ENCODE peak calls at places on chromosomes 6 and 20, in five cellular contexts. Y is stimulated activated CD8-positive, alpha-beta memory T cell treated with anti-CD3 and anti-CD28 coated beads, Interleukin-15, amount 100 ng/mL, for 1 hour; M is colonic mucosa; P is NCI-H2081; N is activated T-cell treated with anti-CD3 and anti-CD28 coated beads, Interleukin-2, amount 50 U/mL, for 72 hours. W is an unnamed sample.
A peak's percentile ranks its signal among the peaks of the same experiment; 100 is the strongest.

GRCh38 chr20:48329676-48330644 is 497.8 kb downstream of the PREX1 start:
- DNase-seq in M (no peak), Y (no peak), N (no peak), P (no peak), W (no peak)

GRCh38 chr6:117110737-117111136 is 154.6 kb upstream of the VGLL2 start:
- DNase-seq in N (no peak), P (no peak), M (no peak), Y (no peak), W (no peak)

GRCh38 chr20:48682529-48683385 is 145.0 kb downstream of the PREX1 start:
- DNase-seq in M (peak; percentile 94), Y (no peak), N (no peak), P (peak; percentile 97), W (peak; percentile 43)

GRCh38 chr6:169656626-169657610 is 44.9 kb downstream of the WDR27 start:
- DNase-seq in P (no peak), Y (no peak), N (no peak), M (no peak), W (no peak)

GRCh38 chr6:157222201-157222981 is 100.9 kb downstream of the TMEM242 start:
- DNase-seq in P (no peak), Y (no peak), M (no peak), N (no peak), W (no peak)

GRCh38 chr20:57676517-57677322 is 33.1 kb downstream of the PMEPA1 start:
- DNase-seq in Y (no peak), N (no peak), P (no peak), M (peak; percentile 74), W (no peak)

GRCh38 chr6:147738516-147739187 is 230.2 kb downstream of the SAMD5 start:
- DNase-seq in Y (no peak), P (no peak), N (no peak), M (no peak), W (peak; percentile 66)

GRCh38 chr20:33839591-33839990 is 28.4 kb downstream of the CHMP4B start:
- DNase-seq in P (no peak), M (peak; percentile 60), N (no peak), Y (no peak), W (no peak)

GRCh38 chr20:14991023-14991422 is 653.6 kb upstream of the FLRT3 start:
- DNase-seq in N (no peak), Y (no peak), P (no peak), M (no peak), W (no peak)

GRCh38 chr6:33732819-33733218 is 13.9 kb downstream of the IP6K3 start:
- DNase-seq in M (no peak), P (no peak), N (no peak), Y (no peak), W (no peak)

GRCh38 chr20:43389231-43389630 is 68.5 kb upstream of the SRSF6 start:
- DNase-seq in Y (no peak), M (no peak), N (no peak), P (no peak), W (no peak)

GRCh38 chr20:36624068-36624813 is 18.7 kb downstream of the RAB5IF start:
- DNase-seq in P (no peak), M (peak; percentile 65), Y (no peak), N (no peak), W (no peak)

GRCh38 chr6:36131517-36132220 is 1.4 kb downstream of the MAPK13 start:
- DNase-seq in P (peak; percentile 59), Y (no peak), N (peak; percentile 59), M (peak; percentile 84), W (no peak)